ENCODE peak calls at places on chromosome 5, in seven cellular contexts. B is neural progenitor cell, Q is A549, H is GM23338, T is SK-N-SH, K is OCI-LY7, F is IMR-90. R is an unnamed sample.

GRCh38 chr5:109364977-109365376 is 44.8 kb downstream of the PJA2 start:
- DNase-seq in F (no peak), T (no peak), B (no peak), Q (no peak), H (no peak), K (no peak), R (no peak)

GRCh38 chr5:72402959-72403628 is 82.9 kb downstream of the PTCD2 start:
- DNase-seq in H (peak), Q (peak), K (no peak), F (no peak), T (no peak), B (no peak), R (no peak)

GRCh38 chr5:91140657-91141056 is 242.5 kb downstream of the ARRDC3 start:
- DNase-seq in Q (no peak), B (no peak), F (no peak), T (no peak), H (no peak), K (no peak), R (no peak)

GRCh38 chr5:32760091-32760509 is 49.0 kb downstream of the NPR3 start:
- DNase-seq in K (no peak), B (no peak), H (peak), T (no peak), F (peak), Q (peak), R (peak)

GRCh38 chr5:123170816-123171345 is 81.8 kb downstream of the PRDM6 start:
- DNase-seq in H (no peak), B (no peak), Q (no peak), F (no peak), T (peak), K (no peak), R (no peak)

GRCh38 chr5:136106351-136106750 is 26.3 kb upstream of the SMAD5 start:
- DNase-seq in T (no peak), Q (no peak), H (no peak), B (no peak), K (no peak), F (no peak), R (no peak)

GRCh38 chr5:171152382-171152781 is 156.7 kb upstream of the TLX3 start:
- DNase-seq in F (peak), Q (peak), K (no peak), H (no peak), T (peak), B (peak), R (peak)

GRCh38 chr5:79526928-79527327 is 13.0 kb upstream of the HOMER1 start:
- DNase-seq in T (no peak), Q (no peak), H (no peak), K (no peak), B (no peak), F (no peak), R (no peak)

GRCh38 chr5:132056610-132057497 is 3.6 kb upstream of the IL3 start:
- DNase-seq in T (peak), F (no peak), H (no peak), K (no peak), B (no peak), Q (no peak), R (no peak)

GRCh38 chr5:175597718-175598117 is 60.2 kb upstream of the HRH2 start:
- DNase-seq in Q (no peak), T (no peak), B (no peak), H (no peak), F (no peak), K (no peak), R (no peak)
- TF ChIP-seq CTCF in Q (no peak), T (no peak), B (no peak), H (no peak), F (no peak), K (no peak), R (no peak)

DNA sequence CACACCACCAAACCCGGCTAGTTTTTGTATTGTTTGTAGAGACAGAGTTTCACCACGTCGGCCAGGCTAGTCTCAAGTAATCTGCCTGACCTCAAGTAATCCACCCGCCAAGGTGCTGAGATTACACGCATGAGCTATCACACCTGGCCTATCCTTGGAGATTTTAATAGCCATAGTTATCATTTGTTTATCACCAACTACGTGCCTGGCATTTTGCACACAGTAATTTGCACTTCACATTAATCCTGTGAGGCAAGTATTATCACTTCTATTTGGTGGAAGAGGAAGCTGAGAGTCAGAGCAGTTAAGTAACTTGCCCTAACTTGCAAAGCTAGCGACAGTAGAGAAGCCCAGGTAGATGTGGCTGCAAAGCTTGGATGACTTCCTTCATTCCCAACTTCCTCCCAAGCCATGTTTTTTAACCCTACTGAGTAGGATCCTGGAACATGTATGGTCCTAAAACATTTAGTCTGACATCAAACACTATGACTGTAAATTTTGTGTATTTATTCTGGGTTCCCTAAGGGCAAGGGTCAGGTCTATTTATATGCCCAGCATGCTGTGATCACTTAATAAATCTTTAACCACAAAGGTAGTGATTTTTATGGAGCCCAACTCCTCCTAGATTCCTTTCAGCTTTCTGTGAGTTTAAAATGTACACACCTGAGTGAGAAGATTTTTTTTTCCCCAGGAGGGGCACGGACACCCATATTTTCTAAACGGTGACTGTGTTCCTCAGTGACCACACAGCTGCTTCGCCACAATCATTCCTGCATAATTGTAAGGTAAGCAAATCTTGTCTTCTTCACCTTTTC is 100.2 kb upstream of the RAI14 start:
- DNase-seq in Q (no peak), H (no peak), T (no peak), K (no peak), F (no peak), B (no peak), R (no peak)
- H3K4me2 ChIP-seq in Q (peak), H (no peak), T (no peak), K (no peak), F (no peak), B (no peak), R (no peak)

GRCh38 chr5:673140-673836 is 19.9 kb downstream of the TPPP start:
- DNase-seq in H (no peak), B (no peak), Q (no peak), F (no peak), T (peak), K (no peak), R (no peak)
- H3K4me3 ChIP-seq in H (no peak), B (no peak), Q (peak), F (no peak), T (peak), K (no peak), R (no peak)

GRCh38 chr5:68285075-68285827 is 69.7 kb downstream of the PIK3R1 start:
- DNase-seq in H (no peak), F (no peak), B (no peak), K (peak), Q (no peak), T (no peak), R (no peak)

GRCh38 chr5:68287976-68288755 is 72.6 kb downstream of the PIK3R1 start:
- DNase-seq in T (peak), B (peak), F (peak), K (peak), Q (peak), H (peak), R (peak)

GRCh38 chr5:68287631-68287975 is 72.0 kb downstream of the PIK3R1 start:
- DNase-seq in F (no peak), Q (no peak), T (no peak), K (no peak), H (no peak), B (no peak), R (no peak)

GRCh38 chr5:68286612-68286912 is 71.0 kb downstream of the PIK3R1 start:
- DNase-seq in K (no peak), T (no peak), F (no peak), H (no peak), Q (no peak), B (no peak), R (no peak)

DNA sequence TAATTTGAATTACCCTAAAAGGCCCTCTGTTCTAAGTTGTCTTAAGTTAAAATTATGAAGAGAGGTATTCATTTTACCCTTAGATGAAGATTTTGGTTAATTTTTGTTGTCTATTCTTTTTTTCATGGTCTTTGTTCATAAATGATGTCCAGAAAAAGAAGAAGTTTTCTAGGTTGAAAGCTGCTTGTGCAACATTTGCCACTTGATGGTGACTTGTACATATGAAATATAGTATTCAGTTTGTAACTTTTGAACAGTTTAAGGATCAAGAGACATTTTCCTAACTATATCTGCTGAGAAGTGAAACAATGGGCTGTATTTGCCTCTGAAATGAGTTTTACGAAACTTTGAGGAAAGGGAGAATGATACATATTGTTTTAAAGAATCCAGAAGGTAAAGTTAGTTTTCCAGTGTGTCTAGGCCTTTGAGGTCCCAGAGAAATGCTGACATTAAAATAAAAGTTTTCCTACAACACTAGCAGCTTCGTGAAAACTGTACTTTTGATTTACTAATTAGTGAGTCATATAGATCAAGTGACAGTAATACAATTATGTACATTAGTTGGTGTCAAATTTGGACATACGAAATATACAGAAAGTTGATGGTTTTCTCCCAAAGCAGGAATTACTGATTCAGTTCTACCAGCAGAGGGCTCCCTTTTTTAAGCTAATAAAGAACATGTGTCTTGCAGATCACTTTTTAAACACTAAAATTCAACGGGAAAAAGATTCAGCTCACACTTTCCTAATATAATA is 70.5 kb downstream of the PIK3R1 start:
- DNase-seq in H (peak), B (peak), T (peak), K (peak), Q (peak), F (peak), R (peak)
- TF ChIP-seq CTCF in H (peak), B (peak), T (peak), K (peak), Q (peak), F (peak), R (peak)

DNA sequence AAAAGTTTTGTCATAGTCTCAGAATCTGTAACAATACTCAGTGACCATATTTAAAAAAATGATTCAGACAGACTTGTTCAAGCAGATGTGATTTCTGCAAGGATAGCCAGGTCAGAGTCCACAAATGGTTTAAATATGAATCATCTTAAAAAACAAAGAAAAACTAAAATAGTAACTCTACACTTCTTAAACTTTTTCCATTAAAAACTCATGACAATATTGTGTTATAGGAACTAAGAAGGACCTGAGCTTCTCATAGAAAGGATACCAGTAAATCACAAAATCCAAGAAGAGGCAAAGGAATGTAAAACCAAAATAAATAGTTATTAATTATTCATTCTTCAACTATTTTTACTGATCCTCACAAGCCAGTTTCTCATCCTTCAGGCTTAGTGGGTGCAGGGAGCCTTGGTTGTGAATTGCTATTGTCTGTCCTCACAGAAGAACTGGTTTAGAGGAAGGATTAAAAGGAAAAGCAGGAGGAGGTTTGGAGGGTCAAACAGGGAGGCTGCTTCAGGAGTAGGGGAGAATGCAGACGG is 110.5 kb downstream of the CCDC192 start:
- DNase-seq in B (peak), T (no peak), H (no peak), F (peak), K (no peak), Q (peak), R (peak)
- H3K4me2 ChIP-seq in B (peak), T (peak), H (no peak), F (peak), K (no peak), Q (peak), R (peak)

GRCh38 chr5:111741270-111741669 is 15.7 kb downstream of the NREP start:
- DNase-seq in Q (no peak), K (peak), T (no peak), H (no peak), F (peak), B (no peak), R (no peak)

GRCh38 chr5:111743521-111743920 is 13.5 kb downstream of the NREP start:
- DNase-seq in B (no peak), F (no peak), T (no peak), K (no peak), Q (no peak), H (no peak), R (no peak)

GRCh38 chr5:111742595-111742994 is 14.4 kb downstream of the NREP start:
- DNase-seq in F (peak), B (no peak), Q (no peak), K (no peak), T (no peak), H (no peak), R (peak)

GRCh38 chr5:111743993-111744392 is 13.0 kb downstream of the NREP start:
- DNase-seq in Q (no peak), T (no peak), F (peak), H (no peak), K (no peak), B (no peak), R (peak)

DNA sequence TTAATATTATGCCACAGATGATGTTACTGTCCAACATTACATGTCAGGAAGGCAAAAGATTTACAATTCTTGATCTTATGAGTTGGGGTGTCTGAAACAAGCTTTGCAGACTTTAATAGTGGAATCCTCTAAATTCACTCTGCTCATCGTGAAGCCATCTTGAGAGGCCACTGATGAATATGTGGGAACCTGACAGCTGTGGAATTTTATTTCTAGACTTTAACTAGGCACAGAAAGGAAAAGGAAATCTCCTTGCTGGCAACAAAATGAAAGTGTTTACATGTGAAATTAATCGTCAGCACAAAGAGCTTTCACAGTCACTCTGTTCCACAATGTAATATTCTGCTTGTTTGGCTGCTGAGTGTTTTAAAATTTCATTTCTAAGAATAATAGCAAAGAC is 14.8 kb downstream of the NREP start:
- DNase-seq in F (no peak), T (no peak), Q (no peak), H (no peak), B (no peak), K (no peak), R (no peak)
- H3K4me3 ChIP-seq in F (no peak), T (no peak), Q (no peak), H (no peak), B (no peak), K (no peak), R (peak)

DNA sequence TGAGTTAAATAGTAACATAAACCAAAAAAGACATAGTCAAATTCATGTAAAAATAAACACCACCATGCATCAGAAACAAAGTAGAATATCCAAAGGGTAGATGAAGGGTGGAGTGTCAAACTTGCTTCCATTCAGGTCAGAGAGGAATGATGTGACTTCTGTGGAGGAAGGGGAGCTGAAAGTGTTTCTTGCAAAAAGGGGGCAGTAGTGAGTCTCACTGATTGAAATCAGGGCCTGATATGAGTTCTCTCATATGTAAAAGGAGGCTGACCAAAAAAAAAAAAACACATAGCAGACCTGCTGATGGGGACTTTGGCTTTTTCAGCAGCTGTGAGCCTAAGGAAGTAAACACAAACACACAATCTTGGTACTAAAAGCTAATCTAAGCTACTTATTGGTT is 38.8 kb upstream of the RGMB start:
- DNase-seq in Q (no peak), B (peak), F (no peak), T (no peak), K (peak), H (peak), R (no peak)
- TF ChIP-seq CTCF in Q (no peak), B (no peak), F (no peak), T (no peak), K (peak), H (peak), R (no peak)

R was measured in astrocyte.